ENCODE peak calls at places on chromosome 2, in five cellular contexts. H, S, D, B and Y are unnamed samples.

GRCh38 chr2:208369091-208369490 is 37.5 kb upstream of the PTH2R start:
- DNase-seq in H (no peak), S (peak), D (peak), B (no peak), Y (no peak)

GRCh38 chr2:201665420-201666158 is 22.3 kb upstream of the TMEM237 start:
- DNase-seq in H (peak), S (no peak), D (no peak), B (no peak), Y (no peak)

GRCh38 chr2:73651586-73652230 is 9.5 kb upstream of the NAT8 start:
- DNase-seq in H (no peak), S (peak), D (no peak), B (no peak), Y (no peak)

GRCh38 chr2:14240868-14241267 is 391.6 kb upstream of the LRATD1 start:
- DNase-seq in H (no peak), S (no peak), D (no peak), B (no peak), Y (no peak)

GRCh38 chr2:67041051-67041450 is 356.1 kb upstream of the ETAA1 start:
- DNase-seq in H (no peak), S (no peak), D (no peak), B (no peak), Y (no peak)

GRCh38 chr2:84674099-84674498 is 157.8 kb downstream of the DNAH6 start:
- DNase-seq in H (no peak), S (no peak), D (no peak), B (no peak), Y (no peak)

GRCh38 chr2:31729442-31730092 is 148.8 kb upstream of the SRD5A2 start:
- DNase-seq in H (peak), S (peak), D (peak), B (no peak), Y (no peak)

GRCh38 chr2:26754972-26755670 is 9.0 kb upstream of the SLC35F6 start:
- DNase-seq in H (no peak), S (peak), D (no peak), B (no peak), Y (no peak)

GRCh38 chr2:85834456-85834855 is 54.3 kb downstream of the ST3GAL5 start:
- DNase-seq in H (no peak), S (no peak), D (no peak), B (no peak), Y (no peak)

GRCh38 chr2:66344087-66344663 is 90.8 kb upstream of the MEIS1 start:
- DNase-seq in H (peak), S (no peak), D (no peak), B (no peak), Y (no peak)

GRCh38 chr2:46559257-46559656 is 79.9 kb downstream of the TMEM247 start:
- DNase-seq in H (no peak), S (no peak), D (no peak), B (no peak), Y (no peak)

GRCh38 chr2:158718851-158719250 is 76.3 kb upstream of the DAPL1 start:
- DNase-seq in H (no peak), S (no peak), D (no peak), B (no peak), Y (no peak)

GRCh38 chr2:191376981-191377629 is 131.9 kb downstream of the MYO1B start:
- DNase-seq in H (peak), S (peak), D (peak), B (no peak), Y (peak)

GRCh38 chr2:156598563-156598962 is 162.4 kb downstream of the GPD2 start:
- DNase-seq in H (no peak), S (no peak), D (no peak), B (no peak), Y (no peak)

GRCh38 chr2:20097889-20098714 is 46.7 kb upstream of the LAPTM4A start:
- DNase-seq in H (peak), S (peak), D (peak), B (peak), Y (peak)

GRCh38 chr2:152814475-152815030 is 96.1 kb downstream of the ARL6IP6 start:
- DNase-seq in H (peak), S (peak), D (no peak), B (no peak), Y (no peak)

GRCh38 chr2:167190053-167190452 is 301.8 kb downstream of the XIRP2 start:
- DNase-seq in H (no peak), S (peak), D (no peak), B (no peak), Y (peak)